ENCODE peak calls at places on chromosomes 6 and 20, in four cellular contexts. U is PC-3, F is tibial artery, Q is body of pancreas. V is an unnamed sample.

GRCh38 chr6:147122823-147123222 is 81.4 kb upstream of the STXBP5 start:
- DNase-seq in U (no peak), Q (no peak), F (no peak), V (no peak)

GRCh38 chr6:26330835-26331808 is 33.9 kb upstream of the BTN3A2 start:
- DNase-seq in Q (no peak), U (peak; percentile 88), F (no peak), V (peak; percentile 31)

GRCh38 chr6:53313784-53314382 is 34.9 kb downstream of the ELOVL5 start:
- DNase-seq in U (no peak), Q (no peak), F (no peak), V (no peak)

GRCh38 chr20:34055290-34055689 is 56.8 kb downstream of the EIF2S2 start:
- DNase-seq in Q (no peak), F (no peak), U (no peak), V (no peak)

GRCh38 chr6:109702797-109703196 is 11.7 kb downstream of the FIG4 start:
- DNase-seq in Q (no peak), U (no peak), F (no peak), V (no peak)

GRCh38 chr6:138546733-138547185 is 47.5 kb upstream of the NHSL1 start:
- DNase-seq in F (no peak), U (peak; percentile 13), Q (no peak), V (no peak)

GRCh38 chr6:142796571-142796970 is 148.4 kb downstream of the HIVEP2 start:
- DNase-seq in U (no peak), F (no peak), Q (no peak), V (no peak)

GRCh38 chr6:138654715-138655634 is 118.6 kb upstream of the CCDC28A start:
- DNase-seq in Q (no peak), F (no peak), U (peak; percentile 3), V (no peak)

GRCh38 chr20:33187491-33187890 is 19.5 kb downstream of the BPIFA2 start:
- DNase-seq in Q (no peak), F (no peak), U (no peak), V (no peak)

GRCh38 chr6:145189836-145190235 is 545.5 kb downstream of the EPM2A start:
- DNase-seq in F (no peak), Q (no peak), U (peak; percentile 31), V (no peak)

GRCh38 chr6:132132420-132132819 is 181.2 kb upstream of the CCN2 start:
- DNase-seq in F (no peak), U (no peak), Q (no peak), V (no peak)

GRCh38 chr20:12984069-12984765 is 24.6 kb upstream of the SPTLC3 start:
- DNase-seq in F (no peak), U (peak; percentile 7), Q (no peak), V (no peak)

DNA sequence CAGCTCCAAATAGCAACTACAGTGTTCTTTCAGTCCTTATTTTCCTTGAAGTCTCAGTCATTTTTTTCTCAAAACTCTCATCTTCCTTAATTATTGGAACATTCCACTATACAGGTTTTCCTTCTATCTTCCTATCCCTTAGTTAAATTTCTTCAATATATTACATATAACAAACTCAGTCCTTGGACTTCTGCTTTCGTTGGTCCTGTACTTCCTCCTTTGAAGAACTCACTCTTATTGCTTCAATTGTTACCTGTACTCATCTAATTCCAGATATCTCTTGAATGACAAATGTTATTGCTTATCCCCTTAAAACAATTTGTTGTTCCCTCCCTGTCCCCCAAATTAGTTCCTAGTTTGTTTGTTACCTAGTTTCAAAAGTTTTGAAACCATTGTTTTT is 67.7 kb upstream of the NOTCH4 start:
- DNase-seq in U (no peak), F (no peak), Q (no peak), V (no peak)
- H3K27ac ChIP-seq in U (no peak overlapping the region), F (no peak overlapping the region), Q (no peak overlapping the region), V (no peak overlapping the region)

GRCh38 chr6:159229526-159229925 is 60.3 kb downstream of the FNDC1 start:
- DNase-seq in U (no peak), F (no peak), Q (no peak), V (no peak)

GRCh38 chr6:159232751-159233150 is 63.6 kb downstream of the FNDC1 start:
- DNase-seq in F (no peak), Q (no peak), U (no peak), V (no peak)

GRCh38 chr6:159233365-159234101 is 64.3 kb downstream of the FNDC1 start:
- DNase-seq in Q (peak; percentile 70), F (no peak), U (no peak), V (no peak)

GRCh38 chr6:159234102-159234553 is 64.9 kb downstream of the FNDC1 start:
- DNase-seq in F (no peak), U (no peak), Q (no peak), V (no peak)

GRCh38 chr6:159232106-159232645 is 63.0 kb downstream of the FNDC1 start:
- DNase-seq in U (no peak), F (no peak), Q (no peak), V (no peak)
- H3K27me3 ChIP-seq in U (peaks cover 64% of the 10 kb centered on the region), F (peaks cover 10% of the 10 kb centered on the region), Q (no peaks in the 10 kb centered on the region), V (no peaks in the 10 kb centered on the region)

GRCh38 chr20:63006611-63007471 is at the start of gene BHLHE23:
- DNase-seq in U (no peak), F (no peak), Q (no peak), V (no peak)
- H3K4me1 ChIP-seq in U (peaks cover 15% of the 10 kb centered on the region), F (peaks cover 36% of the 10 kb centered on the region), Q (peaks cover 26% of the 10 kb centered on the region), V (peaks cover 27% of the 10 kb centered on the region)

GRCh38 chr6:79543411-79543810 is 6.2 kb upstream of the LCA5 start:
- DNase-seq in Q (no peak), U (no peak), F (no peak), V (no peak)
- H3K27ac ChIP-seq in Q (no peak overlapping the region), U (no peak overlapping the region), F (no peak overlapping the region), V (no peak overlapping the region)